ENCODE peak calls at places on chromosomes 11 and 22, in nine cellular contexts. One of them, this sample, is unnamed.

GRCh38 chr11:27795955-27796861 is 96.0 kb upstream of the BDNF start:
- DNase-seq in RCC 7860: no peak
- DNase-seq in lower leg skin: no peak
- DNase-seq in mammary epithelial cell: no peak
- DNase-seq in EL: no peak
- DNase-seq in PC-9: no peak
- DNase-seq in cardiac septum: no peak
- DNase-seq in stimulated activated CD8-positive, alpha-beta memory T cell treated with anti-CD3 and anti-CD28 coated beads, Interleukin-4, amount 100 ng/mL, for 1 hour: no peak
- DNase-seq in H9: peak; percentile 47
- DNase-seq in this sample: peak; percentile 12

GRCh38 chr11:110147965-110148709 is 54.9 kb downstream of the ZC3H12C start:
- DNase-seq in lower leg skin: no peak
- DNase-seq in cardiac septum: no peak
- DNase-seq in mammary epithelial cell: peak; percentile 34
- DNase-seq in RCC 7860: peak; percentile 86
- DNase-seq in EL: peak; percentile 84
- DNase-seq in stimulated activated CD8-positive, alpha-beta memory T cell treated with anti-CD3 and anti-CD28 coated beads, Interleukin-4, amount 100 ng/mL, for 1 hour: no peak
- DNase-seq in PC-9: no peak
- DNase-seq in H9: no peak
- DNase-seq in this sample: no peak

GRCh38 chr11:77236901-77237300 is 64.6 kb downstream of the GDPD4 start:
- DNase-seq in cardiac septum: no peak
- DNase-seq in H9: no peak
- DNase-seq in lower leg skin: no peak
- DNase-seq in stimulated activated CD8-positive, alpha-beta memory T cell treated with anti-CD3 and anti-CD28 coated beads, Interleukin-4, amount 100 ng/mL, for 1 hour: no peak
- DNase-seq in EL: peak; percentile 47
- DNase-seq in PC-9: no peak
- DNase-seq in mammary epithelial cell: no peak
- DNase-seq in RCC 7860: no peak
- DNase-seq in this sample: no peak

GRCh38 chr22:20803696-20804324 is 29.9 kb downstream of the SERPIND1 start:
- DNase-seq in lower leg skin: no peak
- DNase-seq in H9: peak; percentile 56
- DNase-seq in mammary epithelial cell: no peak
- DNase-seq in stimulated activated CD8-positive, alpha-beta memory T cell treated with anti-CD3 and anti-CD28 coated beads, Interleukin-4, amount 100 ng/mL, for 1 hour: no peak
- DNase-seq in EL: peak; percentile 33
- DNase-seq in RCC 7860: no peak
- DNase-seq in cardiac septum: no peak
- DNase-seq in PC-9: no peak
- DNase-seq in this sample: peak; percentile 67

GRCh38 chr22:50544078-50544745 is 1.5 kb upstream of the KLHDC7B start:
- DNase-seq in H9: peak; percentile 89
- DNase-seq in lower leg skin: peak; percentile 96
- DNase-seq in RCC 7860: no peak
- DNase-seq in EL: peak; percentile 80
- DNase-seq in cardiac septum: peak; percentile 94
- DNase-seq in stimulated activated CD8-positive, alpha-beta memory T cell treated with anti-CD3 and anti-CD28 coated beads, Interleukin-4, amount 100 ng/mL, for 1 hour: no peak
- DNase-seq in PC-9: peak; percentile 74
- DNase-seq in mammary epithelial cell: no peak
- DNase-seq in this sample: peak; percentile 91

GRCh38 chr11:92245700-92246270 is 21.2 kb downstream of the FAT3 start:
- DNase-seq in mammary epithelial cell: no peak
- DNase-seq in stimulated activated CD8-positive, alpha-beta memory T cell treated with anti-CD3 and anti-CD28 coated beads, Interleukin-4, amount 100 ng/mL, for 1 hour: no peak
- DNase-seq in lower leg skin: no peak
- DNase-seq in EL: no peak
- DNase-seq in RCC 7860: no peak
- DNase-seq in cardiac septum: no peak
- DNase-seq in PC-9: no peak
- DNase-seq in H9: no peak
- DNase-seq in this sample: no peak

GRCh38 chr11:96168623-96169022 is 174.4 kb downstream of the MAML2 start:
- DNase-seq in PC-9: peak; percentile 95
- DNase-seq in H9: no peak
- DNase-seq in RCC 7860: peak; percentile 49
- DNase-seq in EL: peak; percentile 91
- DNase-seq in stimulated activated CD8-positive, alpha-beta memory T cell treated with anti-CD3 and anti-CD28 coated beads, Interleukin-4, amount 100 ng/mL, for 1 hour: no peak
- DNase-seq in cardiac septum: no peak
- DNase-seq in mammary epithelial cell: peak; percentile 83
- DNase-seq in lower leg skin: no peak
- DNase-seq in this sample: no peak

GRCh38 chr11:78810489-78811090 is 235.9 kb upstream of the NARS2 start:
- DNase-seq in PC-9: no peak
- DNase-seq in H9: no peak
- DNase-seq in EL: no peak
- DNase-seq in lower leg skin: no peak
- DNase-seq in RCC 7860: no peak
- DNase-seq in stimulated activated CD8-positive, alpha-beta memory T cell treated with anti-CD3 and anti-CD28 coated beads, Interleukin-4, amount 100 ng/mL, for 1 hour: no peak
- DNase-seq in cardiac septum: no peak
- DNase-seq in mammary epithelial cell: no peak
- DNase-seq in this sample: no peak

GRCh38 chr22:49660794-49661781 is 166.6 kb downstream of the BRD1 start:
- DNase-seq in lower leg skin: peak; percentile 70
- DNase-seq in PC-9: no peak
- DNase-seq in mammary epithelial cell: no peak
- DNase-seq in RCC 7860: no peak
- DNase-seq in EL: no peak
- DNase-seq in cardiac septum: no peak
- DNase-seq in H9: peak; percentile 24
- DNase-seq in stimulated activated CD8-positive, alpha-beta memory T cell treated with anti-CD3 and anti-CD28 coated beads, Interleukin-4, amount 100 ng/mL, for 1 hour: no peak
- DNase-seq in this sample: no peak

This sample was measured in HEK293T.